ENCODE peak calls at places on chromosomes 11 and 22, in five cellular contexts. A is OCI-LY7, R is tibial artery, Y is lung, U is mucosa of descending colon. Q is an unnamed sample. For H3K9me3, the result is how much of the 10 kb centered on the place peaks cover.

GRCh38 chr11:96538104-96538503 is 148.3 kb downstream of the JRKL start:
- DNase-seq in U (no peak), Y (no peak), A (no peak), R (no peak), Q (no peak)

GRCh38 chr11:124518900-124519541 is 24.4 kb downstream of the OR8B12 start:
- DNase-seq in U (no peak), R (no peak), A (no peak), Y (no peak), Q (no peak)

GRCh38 chr11:43311791-43312607 is at the start of gene API5:
- DNase-seq in U (peak), Y (peak), R (peak), A (peak), Q (peak)

GRCh38 chr22:19086944-19087343 is 35.3 kb downstream of the DGCR2 start:
- DNase-seq in Y (no peak), R (no peak), A (no peak), U (no peak), Q (no peak)

GRCh38 chr11:43130616-43131015 is 181.2 kb upstream of the API5 start:
- DNase-seq in Y (no peak), R (no peak), A (no peak), U (peak), Q (no peak)

GRCh38 chr11:62726156-62727006 is 876 bp downstream of the HNRNPUL2 start:
- DNase-seq in A (peak), U (no peak), Y (no peak), R (no peak), Q (no peak)

GRCh38 chr11:130278745-130279144 is 36.0 kb downstream of the ZBTB44 start:
- DNase-seq in R (no peak), Y (no peak), A (no peak), U (no peak), Q (no peak)

GRCh38 chr11:128776434-128777284 is 82.8 kb downstream of the FLI1 start:
- DNase-seq in U (peak), Y (no peak), R (no peak), A (peak), Q (no peak)

GRCh38 chr11:64340671-64341335 is 799 bp downstream of the CCDC88B start:
- DNase-seq in Y (no peak), A (peak), R (no peak), U (peak), Q (no peak)

GRCh38 chr11:64482588-64482987 is 108.4 kb upstream of the SLC22A12 start:
- DNase-seq in Y (no peak), A (no peak), R (no peak), U (no peak), Q (no peak)

GRCh38 chr11:34308049-34308692 is 49.6 kb downstream of the ABTB2 start:
- DNase-seq in R (no peak), A (no peak), U (no peak), Y (no peak), Q (no peak)

GRCh38 chr22:35409783-35410662 is 10.1 kb downstream of the MCM5 start:
- DNase-seq in U (no peak), Y (peak), A (peak), R (no peak), Q (no peak)

GRCh38 chr22:50603511-50604255 is 3.1 kb downstream of the MAPK8IP2 start:
- DNase-seq in A (no peak), U (peak), Y (no peak), R (no peak), Q (no peak)

GRCh38 chr11:45622861-45623260 is 42.6 kb downstream of the CHST1 start:
- DNase-seq in U (no peak), Y (no peak), A (no peak), R (no peak), Q (no peak)

GRCh38 chr11:47566166-47566546 is 757 bp downstream of the PTPMT1 start:
- DNase-seq in A (no peak), Y (no peak), R (no peak), U (peak), Q (no peak)

GRCh38 chr11:66228521-66228920 is 39.9 kb upstream of the RAB1B start:
- DNase-seq in U (no peak), A (no peak), Y (peak), R (no peak), Q (no peak)

GRCh38 chr11:6655790-6656580 is at the start of gene DCHS1:
- DNase-seq in R (no peak), U (peak), A (no peak), Y (no peak), Q (peak)

GRCh38 chr11:67303132-67303988 is at the start of gene SSH3:
- DNase-seq in R (peak), Y (peak), A (no peak), U (peak), Q (peak)

GRCh38 chr11:125373426-125374391 is 122.4 kb downstream of the FEZ1 start:
- DNase-seq in Y (peak), U (no peak), A (no peak), R (no peak), Q (no peak)

GRCh38 chr22:19422440-19423301 is 8.9 kb downstream of the HIRA start:
- DNase-seq in U (no peak), Y (no peak), R (no peak), A (no peak), Q (no peak)

GRCh38 chr11:134472188-134472455 is 60.1 kb upstream of the B3GAT1 start:
- DNase-seq in U (no peak), Y (no peak), A (no peak), R (no peak), Q (no peak)

GRCh38 chr11:10503777-10504176 is 37.2 kb downstream of the RNF141 start:
- DNase-seq in Y (peak), U (no peak), R (no peak), A (no peak), Q (no peak)

GRCh38 chr11:65718964-65719492 is 1.6 kb downstream of the RNASEH2C start:
- DNase-seq in A (no peak), R (no peak), Y (no peak), U (no peak), Q (no peak)

GRCh38 chr11:126246636-126247035 is 22.1 kb downstream of the SRPRA start:
- DNase-seq in U (no peak), A (no peak), Y (no peak), R (no peak), Q (no peak)

GRCh38 chr11:10019906-10020682 is 273.9 kb downstream of the SBF2 start:
- DNase-seq in A (no peak), Y (no peak), R (peak), U (peak), Q (no peak)

GRCh38 chr11:92852946-92853345 is 116.5 kb upstream of the MTNR1B start:
- DNase-seq in R (no peak), Y (no peak), A (no peak), U (peak), Q (no peak)

GRCh38 chr22:30575011-30575671 is 676 bp upstream of the GAL3ST1 start:
- DNase-seq in A (no peak), U (no peak), Y (peak), R (peak), Q (peak)

GRCh38 chr11:47784785-47785381 is 17.7 kb upstream of the FNBP4 start:
- DNase-seq in A (no peak), Y (no peak), R (no peak), U (no peak), Q (no peak)

GRCh38 chr11:78855146-78855545 is 280.5 kb upstream of the NARS2 start:
- DNase-seq in U (no peak), Y (no peak), R (no peak), A (no peak), Q (no peak)

GRCh38 chr22:29907753-29908515 is 25.0 kb downstream of the MTMR3 start:
- DNase-seq in Y (peak), U (peak), A (no peak), R (peak), Q (peak)

GRCh38 chr11:11446967-11447366 is 93.9 kb upstream of the CSNK2A3 start:
- DNase-seq in A (no peak), Y (no peak), U (no peak), R (no peak), Q (no peak)

GRCh38 chr11:71482216-71482615 is 29.2 kb downstream of the NADSYN1 start:
- DNase-seq in R (no peak), U (no peak), A (no peak), Y (no peak), Q (no peak)

GRCh38 chr22:22396741-22397291 is 111.7 kb downstream of the ZNF280B start:
- DNase-seq in Y (no peak), U (no peak), A (no peak), R (no peak), Q (no peak)

GRCh38 chr11:99154277-99154676 is 133.5 kb downstream of the CNTN5 start:
- DNase-seq in U (no peak), R (no peak), Y (no peak), A (no peak), Q (no peak)

GRCh38 chr11:131771471-131771870 is 401.1 kb downstream of the NTM start:
- DNase-seq in R (no peak), U (no peak), A (no peak), Y (no peak), Q (no peak)

GRCh38 chr11:131770801-131771200 is 400.4 kb downstream of the NTM start:
- DNase-seq in A (no peak), U (no peak), R (no peak), Y (no peak), Q (no peak)

GRCh38 chr11:131776211-131776610 is 405.8 kb downstream of the NTM start:
- DNase-seq in R (no peak), Y (no peak), A (no peak), U (no peak), Q (no peak)

DNA sequence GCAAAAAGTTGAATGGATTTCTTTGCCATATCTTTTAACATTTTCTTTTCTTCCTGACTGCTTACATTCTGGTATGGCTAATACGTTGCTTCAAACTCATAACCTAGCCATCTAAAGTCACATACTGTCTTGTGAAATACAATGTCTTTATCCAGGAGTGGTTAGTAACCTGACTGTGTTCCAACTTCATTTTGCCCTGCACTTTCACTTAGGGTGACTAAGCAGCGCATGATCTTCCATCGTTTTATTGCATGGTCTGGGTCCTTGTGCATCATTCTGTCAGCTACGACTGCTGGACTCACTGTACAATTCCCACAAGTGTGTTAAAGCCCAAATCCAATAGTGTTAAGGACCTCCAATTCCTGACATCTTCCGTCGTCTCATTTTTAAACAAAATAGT is 403.2 kb downstream of the NTM start:
- DNase-seq in U (no peak), A (no peak), R (no peak), Y (no peak), Q (no peak)
- TF ChIP-seq CTCF in U (no peak), A (no peak), R (no peak), Y (no peak), Q (no peak)

GRCh38 chr22:27714076-27714475 is 87.5 kb downstream of the MN1 start:
- DNase-seq in A (no peak), R (no peak), U (no peak), Y (no peak), Q (no peak)
- H3K4me3 ChIP-seq in A (no peak), R (no peak), U (no peak), Y (no peak), Q (no peak)

DNA sequence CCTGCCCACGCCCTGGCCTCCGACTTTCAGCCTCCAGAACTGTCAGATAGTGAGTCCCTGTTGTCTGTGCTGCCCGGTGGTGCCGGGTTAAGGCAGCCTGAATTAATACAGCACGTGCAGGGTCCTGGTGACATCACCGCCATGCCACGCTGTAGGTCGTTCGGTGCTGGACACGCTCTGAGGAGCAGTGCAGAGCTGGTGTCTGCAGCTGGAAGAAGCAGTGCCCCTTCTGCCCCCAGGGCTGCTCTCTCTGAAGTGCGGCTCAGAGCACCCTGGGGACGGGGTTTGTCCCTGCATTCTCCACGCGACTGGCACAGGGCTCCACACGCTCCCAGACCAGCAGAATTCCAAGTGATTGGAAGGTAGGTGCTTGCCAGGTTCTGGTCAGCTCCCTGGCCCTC is 831.5 kb downstream of the TBC1D22A start:
- DNase-seq in U (no peak), R (peak), Y (no peak), A (no peak), Q (no peak)
- H3K9me3 ChIP-seq in U (under half), R (under half), Y (under half), A (under half), Q (under half)

GRCh38 chr11:111762981-111763643 is 3.1 kb downstream of the PPP2R1B start:
- DNase-seq in A (no peak), R (no peak), Y (no peak), U (no peak), Q (no peak)

GRCh38 chr11:111765984-111766833 is at the start of gene PPP2R1B:
- DNase-seq in A (peak), Y (peak), R (peak), U (peak), Q (peak)

GRCh38 chr11:111765320-111765983 is 737 bp downstream of the PPP2R1B start:
- DNase-seq in R (peak), Y (peak), A (peak), U (no peak), Q (no peak)

GRCh38 chr11:111764621-111765020 is 1.6 kb downstream of the PPP2R1B start:
- DNase-seq in A (no peak), U (no peak), R (no peak), Y (no peak), Q (no peak)

GRCh38 chr11:111766834-111767142 is 599 bp upstream of the PPP2R1B start:
- DNase-seq in A (no peak), Y (no peak), U (no peak), R (no peak), Q (no peak)
- TF ChIP-seq CTCF in A (no peak), Y (no peak), U (no peak), R (no peak), Q (no peak)

DNA sequence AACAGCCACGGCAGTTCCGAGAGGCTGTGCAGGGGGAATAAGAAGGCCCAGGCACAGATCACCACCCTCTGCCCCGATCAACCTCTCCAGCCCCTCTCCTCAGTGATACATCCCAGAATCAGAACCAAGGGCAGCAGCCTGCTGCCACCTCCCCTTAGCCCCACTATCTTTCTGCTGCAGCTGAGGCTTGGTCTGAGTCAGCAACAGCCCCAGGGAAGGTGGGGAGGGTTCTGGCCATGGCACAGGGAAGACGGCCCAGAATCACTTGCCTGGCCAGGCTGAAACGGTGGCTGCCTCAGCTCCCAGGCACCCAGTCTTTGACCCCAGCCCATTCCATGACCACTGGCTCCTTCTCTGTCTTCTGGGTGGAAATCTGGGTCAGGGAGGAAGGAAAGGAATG is 2.3 kb downstream of the CHID1 start:
- DNase-seq in U (no peak), Y (no peak), R (no peak), A (no peak), Q (no peak)
- H3K4me3 ChIP-seq in U (no peak), Y (no peak), R (no peak), A (no peak), Q (no peak)

DNA sequence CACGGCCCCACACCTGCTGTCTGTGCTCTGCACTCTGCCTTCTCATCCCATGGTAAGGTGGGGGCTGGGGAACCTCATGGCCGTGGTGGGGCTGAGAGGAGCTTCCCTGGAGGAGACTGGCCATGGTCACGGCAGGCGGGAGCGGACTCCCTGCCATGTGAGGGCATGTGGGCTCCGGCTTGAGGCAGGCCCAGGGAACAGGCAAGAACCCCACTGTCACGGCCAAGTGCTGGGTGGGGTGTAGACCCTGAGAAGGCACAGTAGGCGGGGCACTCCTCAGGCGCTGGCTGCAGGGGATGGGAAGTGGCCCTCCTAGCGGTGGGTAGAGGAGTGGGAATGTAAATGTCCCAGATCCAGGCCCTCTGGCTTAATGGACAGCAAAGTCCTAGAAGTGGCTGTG is 1262.7 kb downstream of the BRD1 start:
- DNase-seq in Y (no peak), U (no peak), R (no peak), A (no peak), Q (no peak)
- H3K9me3 ChIP-seq in Y (under half), U (under half), R (under half), A (under half), Q (under half)

DNA sequence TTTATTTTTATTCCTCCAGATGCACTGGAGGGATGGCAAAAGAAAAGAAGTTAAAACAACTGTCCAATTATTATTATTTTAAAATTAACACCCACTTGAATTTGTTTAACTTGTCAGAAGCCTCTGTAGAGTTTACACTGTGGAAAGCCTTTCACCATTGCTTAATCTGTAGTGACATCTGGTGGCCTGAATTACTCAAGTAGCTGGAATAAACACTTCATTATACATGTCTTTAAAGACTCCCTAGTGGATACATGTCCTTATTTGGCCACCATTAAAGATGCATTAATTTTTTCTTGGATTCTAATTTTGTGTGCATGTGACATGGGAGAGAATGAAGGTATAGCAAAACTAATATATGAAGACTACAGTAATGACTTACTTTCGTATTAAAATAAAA is 1496.5 kb downstream of the FAM181B start:
- DNase-seq in R (no peak), A (peak), U (no peak), Y (no peak), Q (no peak)
- TF ChIP-seq CTCF in R (no peak), A (peak), U (no peak), Y (no peak), Q (peak)

GRCh38 chr11:32439488-32440210 is 4.3 kb upstream of the WT1 start:
- DNase-seq in R (no peak), Y (no peak), U (no peak), A (no peak), Q (peak)
- H3K4me3 ChIP-seq in R (no peak), Y (no peak), U (no peak), A (no peak), Q (peak)

DNA sequence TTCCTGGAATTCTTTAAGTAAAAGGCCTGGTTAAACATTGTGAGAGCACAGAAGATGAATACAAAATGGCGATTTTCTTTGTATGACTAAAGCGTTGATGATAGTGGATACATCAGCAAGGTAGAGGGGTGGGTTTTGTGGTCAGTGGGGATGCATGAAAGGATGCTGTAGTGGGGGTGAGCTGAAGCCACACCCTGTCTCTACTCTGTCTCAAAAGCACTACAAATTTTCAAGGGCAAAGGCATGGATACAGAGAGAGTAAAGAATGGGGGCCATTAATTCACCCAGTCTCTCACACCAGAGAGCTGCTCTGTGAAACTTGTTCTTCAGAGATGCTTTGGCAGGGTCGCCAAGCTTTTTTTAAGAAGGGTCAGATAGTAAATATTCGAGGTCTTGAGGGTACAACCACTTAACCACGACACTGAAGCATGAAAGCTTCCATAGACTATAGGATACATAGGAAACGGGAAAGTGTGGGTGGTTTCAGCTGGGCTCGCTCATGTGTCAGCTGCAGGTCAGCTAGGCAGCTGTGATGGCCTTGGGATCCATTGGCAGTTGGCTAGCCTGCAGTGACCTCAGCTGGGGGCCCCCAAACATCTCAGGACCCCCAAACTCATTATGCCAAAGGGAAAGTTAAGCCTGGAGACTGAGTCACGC is 8.3 kb downstream of the TMEM138 start:
- DNase-seq in R (no peak), A (no peak), U (no peak), Y (no peak), Q (no peak)
- H3K9me3 ChIP-seq in R (under half), A (under half), U (under half), Y (under half), Q (under half)

DNA sequence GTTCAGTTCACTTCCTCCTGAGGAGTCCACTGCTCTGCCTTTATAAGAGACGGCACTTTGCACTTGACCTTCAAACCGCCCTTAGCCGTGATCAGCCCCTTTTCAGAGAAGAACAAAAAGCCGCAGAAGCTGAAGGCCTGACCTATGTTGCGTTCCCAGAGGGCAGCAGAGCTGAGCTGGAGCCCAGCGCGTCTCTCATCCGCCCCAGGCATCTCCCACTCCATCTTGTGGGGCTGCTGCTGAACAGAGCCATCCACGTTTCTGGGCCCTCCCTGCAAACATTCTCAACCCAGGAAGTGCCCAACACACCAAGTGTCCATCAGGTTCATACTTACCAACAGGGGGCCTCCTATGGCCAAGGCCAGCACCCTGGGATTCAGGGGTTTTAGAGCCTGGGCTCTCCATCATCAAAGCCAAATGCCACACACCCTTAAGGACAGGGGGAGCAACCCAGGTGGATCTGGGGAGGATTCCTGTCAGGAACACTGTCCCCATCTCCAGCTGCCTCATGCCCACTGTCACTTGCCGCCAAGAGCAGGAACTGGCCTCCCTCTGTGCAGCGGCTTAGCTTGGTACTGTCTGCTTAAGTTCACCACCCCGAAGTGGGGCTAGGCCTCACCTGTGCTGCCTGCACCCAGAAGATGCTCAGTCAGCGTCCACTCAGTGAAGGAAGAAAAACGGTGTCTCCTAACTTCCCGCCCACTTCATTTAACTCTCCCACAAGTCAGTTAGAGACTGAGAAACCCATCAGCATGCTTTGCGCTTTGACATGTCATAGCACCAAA is 16.0 kb upstream of the EFCAB6 start:
- DNase-seq in A (no peak), R (no peak), U (no peak), Y (no peak), Q (no peak)
- TF ChIP-seq CTCF in A (no peak), R (no peak), U (no peak), Y (no peak), Q (no peak)